ENCODE peak calls at places on chromosomes 7 and 10, in six cellular contexts. G, Q, J, Z, D and T are unnamed samples.

GRCh38 chr10:114285961-114286441 is 46.9 kb downstream of the VWA2 start:
- DNase-seq in Z (no peak), Q (no peak), D (no peak), J (no peak), G (no peak), T (no peak)

GRCh38 chr10:70493660-70494234 is 15.2 kb downstream of the PALD1 start:
- DNase-seq in Z (peak; percentile 79), D (peak; percentile 65), G (no peak), J (no peak), Q (no peak), T (no peak)

GRCh38 chr7:41052736-41053135 is 650.2 kb downstream of the INHBA start:
- DNase-seq in Q (no peak), D (no peak), G (no peak), J (no peak), Z (no peak), T (no peak)

GRCh38 chr10:23399701-23400144 is 39.2 kb upstream of the OTUD1 start:
- DNase-seq in Z (no peak), D (no peak), G (no peak), J (no peak), Q (no peak), T (no peak)

GRCh38 chr10:266974-267425 is 131.7 kb downstream of the ZMYND11 start:
- DNase-seq in Z (no peak), D (no peak), J (no peak), G (no peak), Q (no peak), T (no peak)

GRCh38 chr7:12770227-12770975 is 83.0 kb downstream of the ARL4A start:
- DNase-seq in Q (no peak), J (no peak), Z (no peak), G (no peak), D (no peak), T (no peak)

GRCh38 chr10:115117301-115117700 is 24.1 kb downstream of the ATRNL1 start:
- DNase-seq in Q (no peak), G (no peak), J (no peak), D (no peak), Z (no peak), T (no peak)

GRCh38 chr7:14606101-14606500 is 296.4 kb downstream of the DGKB start:
- DNase-seq in D (no peak), Q (no peak), G (no peak), Z (no peak), J (no peak), T (no peak)

GRCh38 chr7:101164071-101164840 is 1.1 kb downstream of the VGF start:
- DNase-seq in Z (no peak), J (no peak), D (peak; percentile 85), G (no peak), Q (no peak), T (peak; percentile 82)

GRCh38 chr10:33241351-33241750 is 93.1 kb downstream of the NRP1 start:
- DNase-seq in Q (no peak), Z (no peak), J (no peak), D (no peak), G (no peak), T (no peak)

GRCh38 chr10:99870051-99870730 is 87.8 kb downstream of the ABCC2 start:
- DNase-seq in Q (peak; percentile 23), G (no peak), Z (no peak), J (no peak), D (no peak), T (no peak)

GRCh38 chr7:803243-803635 is 29.0 kb upstream of the SUN1 start:
- DNase-seq in J (no peak), Z (no peak), D (no peak), Q (no peak), G (no peak), T (no peak)

GRCh38 chr10:88227342-88228018 is 355.6 kb downstream of the RNLS start:
- DNase-seq in Z (no peak), Q (no peak), D (no peak), J (no peak), G (no peak), T (no peak)

GRCh38 chr10:12414278-12414988 is 65.1 kb downstream of the CAMK1D start:
- DNase-seq in Z (no peak), J (no peak), G (no peak), Q (no peak), D (no peak), T (no peak)

GRCh38 chr10:63431962-63432797 is 33.6 kb downstream of the JMJD1C start:
- DNase-seq in D (no peak), Z (no peak), G (no peak), Q (no peak), J (no peak), T (no peak)

GRCh38 chr7:159094919-159095915 is 49.5 kb downstream of the VIPR2 start:
- DNase-seq in D (no peak), J (no peak), Q (no peak), Z (no peak), G (no peak), T (no peak)

GRCh38 chr7:92527300-92528187 is 776 bp downstream of the PEX1 start:
- DNase-seq in G (no peak), Q (peak; percentile 32), Z (peak; percentile 65), D (peak; percentile 60), J (peak; percentile 13), T (peak; percentile 66)

GRCh38 chr10:121530481-121531075 is 67.7 kb downstream of the FGFR2 start:
- DNase-seq in G (no peak), Q (no peak), D (no peak), Z (no peak), J (no peak), T (no peak)

GRCh38 chr7:108178393-108178792 is 48.2 kb upstream of the LAMB4 start:
- DNase-seq in G (no peak), J (no peak), Z (no peak), D (no peak), Q (no peak), T (no peak)

GRCh38 chr7:104371216-104371796 is 42.9 kb downstream of the LHFPL3 start:
- DNase-seq in D (no peak), J (no peak), G (no peak), Q (no peak), Z (no peak), T (no peak)

GRCh38 chr10:101227765-101228681 is 1.2 kb downstream of the LBX1 start:
- DNase-seq in J (no peak), D (no peak), G (no peak), Q (no peak), Z (no peak), T (no peak)